ENCODE peak calls at places on chromosome X, in ten cellular contexts. E, M, O, J, W, C, T, N, V and I are unnamed samples.

GRCh38 chrX:18410038-18410437 is 15.4 kb upstream of the CDKL5 start:
- DNase-seq in E (no peak), M (no peak), O (peak), J (no peak), W (peak), C (no peak), T (peak), N (no peak), V (peak), I (no peak)

GRCh38 chrX:31268359-31268758 is 196.5 kb upstream of the FTHL17 start:
- DNase-seq in E (no peak), M (no peak), O (peak), J (no peak), W (no peak), C (no peak), T (no peak), N (no peak), V (no peak), I (no peak)

GRCh38 chrX:119072771-119073170 is at the start of gene CT47C1:
- DNase-seq in E (no peak), M (no peak), O (no peak), J (no peak), W (no peak), C (no peak), T (no peak), N (no peak), V (peak), I (no peak)

GRCh38 chrX:140733766-140734342 is 24.3 kb downstream of the LINC00632 start:
- DNase-seq in E (no peak), M (peak), O (peak), J (no peak), W (peak), C (peak), T (peak), N (no peak), V (peak), I (no peak)

GRCh38 chrX:40175416-40176255 is 77.9 kb upstream of the BCOR start:
- DNase-seq in E (peak), M (peak), O (peak), J (peak), W (no peak), C (peak), T (no peak), N (peak), V (no peak), I (peak)

GRCh38 chrX:38646129-38646528 is 84.8 kb downstream of the TSPAN7 start:
- DNase-seq in E (no peak), M (no peak), O (no peak), J (no peak), W (no peak), C (no peak), T (no peak), N (no peak), V (no peak), I (no peak)

GRCh38 chrX:43121637-43122036 is 343.7 kb upstream of the PPP1R2C start:
- DNase-seq in E (no peak), M (no peak), O (no peak), J (no peak), W (no peak), C (no peak), T (no peak), N (no peak), V (no peak), I (no peak)

GRCh38 chrX:38754102-38754790 is 47.0 kb upstream of the MID1IP1 start:
- DNase-seq in E (no peak), M (peak), O (peak), J (no peak), W (peak), C (peak), T (peak), N (peak), V (peak), I (peak)

GRCh38 chrX:123859409-123859827 is 435 bp upstream of the XIAP start:
- DNase-seq in E (peak), M (peak), O (no peak), J (no peak), W (no peak), C (no peak), T (no peak), N (peak), V (no peak), I (peak)

GRCh38 chrX:77346859-77347258 is 100.3 kb upstream of the FGF16 start:
- DNase-seq in E (no peak), M (no peak), O (peak), J (no peak), W (peak), C (no peak), T (no peak), N (no peak), V (no peak), I (no peak)

GRCh38 chrX:134999469-134999868 is 8.7 kb downstream of the SMIM10 start:
- DNase-seq in E (no peak), M (no peak), O (peak), J (no peak), W (peak), C (no peak), T (no peak), N (no peak), V (peak), I (no peak)

GRCh38 chrX:47311857-47312774 is 58.3 kb upstream of the ZNF157 start:
- DNase-seq in E (no peak), M (peak), O (peak), J (peak), W (peak), C (peak), T (peak), N (peak), V (peak), I (peak)

GRCh38 chrX:4830880-4831557 is 1117.6 kb upstream of the PRKX start:
- DNase-seq in E (no peak), M (no peak), O (no peak), J (no peak), W (no peak), C (peak), T (no peak), N (no peak), V (no peak), I (no peak)